ENCODE peak calls at places on chromosomes 6 and 20, in seven cellular contexts. N is SK-N-SH, A is H1, J is HepG2, K is GM12891, E is K562, R is GM12878. X is an unnamed sample.

GRCh38 chr6:39881851-39882566 is 52.3 kb downstream of the MOCS1 start:
- DNase-seq in N (no peak), A (no peak), J (no peak), K (no peak), E (no peak), R (no peak), X (no peak)

GRCh38 chr6:4768815-4769214 is 7.4 kb upstream of the CDYL start:
- DNase-seq in N (no peak), A (no peak), J (no peak), K (no peak), E (no peak), R (no peak), X (no peak)

GRCh38 chr6:117605169-117605826 is 3.0 kb upstream of the GOPC start:
- DNase-seq in N (peak), A (no peak), J (peak), K (peak), E (peak), R (peak), X (no peak)

GRCh38 chr6:121666809-121667208 is 231.4 kb downstream of the GJA1 start:
- DNase-seq in N (no peak), A (no peak), J (no peak), K (no peak), E (no peak), R (no peak), X (no peak)

GRCh38 chr6:14542670-14543366 is 425.2 kb downstream of the CD83 start:
- DNase-seq in N (no peak), A (no peak), J (no peak), K (no peak), E (peak), R (peak), X (no peak)

GRCh38 chr6:130513770-130514169 is 148.0 kb downstream of the TMEM200A start:
- DNase-seq in N (no peak), A (no peak), J (no peak), K (no peak), E (peak), R (peak), X (no peak)

GRCh38 chr6:77650098-77650663 is 2.7 kb upstream of the MEI4 start:
- DNase-seq in N (peak), A (peak), J (no peak), K (no peak), E (peak), R (no peak), X (no peak)

GRCh38 chr20:13458860-13459451 is 179.8 kb downstream of the TASP1 start:
- DNase-seq in N (peak), A (no peak), J (peak), K (peak), E (peak), R (no peak), X (peak)

GRCh38 chr20:38350879-38351775 is 4.8 kb downstream of the LBP start:
- DNase-seq in N (no peak), A (no peak), J (no peak), K (no peak), E (no peak), R (no peak), X (no peak)

GRCh38 chr20:26169506-26169905 is 472.9 kb upstream of the ZNF337 start:
- DNase-seq in N (no peak), A (no peak), J (no peak), K (no peak), E (no peak), R (no peak), X (no peak)

GRCh38 chr20:47360207-47360488 is 3.6 kb upstream of the ZMYND8 start:
- DNase-seq in N (no peak), A (no peak), J (peak), K (no peak), E (no peak), R (no peak), X (no peak)

GRCh38 chr20:41138527-41139226 is 1.3 kb downstream of the PLCG1 start:
- DNase-seq in N (peak), A (no peak), J (peak), K (no peak), E (no peak), R (no peak), X (no peak)

GRCh38 chr6:3176562-3177355 is 19.4 kb upstream of the TUBB2A start:
- DNase-seq in N (no peak), A (no peak), J (peak), K (no peak), E (peak), R (no peak), X (no peak)

GRCh38 chr6:4472953-4473642 is 303.1 kb upstream of the CDYL start:
- DNase-seq in N (no peak), A (no peak), J (no peak), K (no peak), E (no peak), R (no peak), X (no peak)

GRCh38 chr6:20188630-20189075 is 23.6 kb downstream of the MBOAT1 start:
- DNase-seq in N (no peak), A (no peak), J (no peak), K (no peak), E (peak), R (no peak), X (no peak)

GRCh38 chr20:54350415-54350814 is 125.0 kb upstream of the DOK5 start:
- DNase-seq in N (no peak), A (no peak), J (no peak), K (no peak), E (no peak), R (no peak), X (no peak)

GRCh38 chr20:5205348-5206210 is 78.8 kb downstream of the CDS2 start:
- DNase-seq in N (peak), A (peak), J (peak), K (peak), E (peak), R (no peak), X (peak)

GRCh38 chr6:81690073-81690472 is 62.4 kb downstream of the TENT5A start:
- DNase-seq in N (no peak), A (no peak), J (no peak), K (no peak), E (no peak), R (no peak), X (no peak)

GRCh38 chr6:26122402-26122792 is 35.2 kb downstream of the HFE start:
- DNase-seq in N (no peak), A (peak), J (peak), K (no peak), E (peak), R (no peak), X (no peak)

GRCh38 chr6:63660737-63661136 is 25.1 kb downstream of the PHF3 start:
- DNase-seq in N (no peak), A (no peak), J (peak), K (no peak), E (no peak), R (no peak), X (no peak)

DNA sequence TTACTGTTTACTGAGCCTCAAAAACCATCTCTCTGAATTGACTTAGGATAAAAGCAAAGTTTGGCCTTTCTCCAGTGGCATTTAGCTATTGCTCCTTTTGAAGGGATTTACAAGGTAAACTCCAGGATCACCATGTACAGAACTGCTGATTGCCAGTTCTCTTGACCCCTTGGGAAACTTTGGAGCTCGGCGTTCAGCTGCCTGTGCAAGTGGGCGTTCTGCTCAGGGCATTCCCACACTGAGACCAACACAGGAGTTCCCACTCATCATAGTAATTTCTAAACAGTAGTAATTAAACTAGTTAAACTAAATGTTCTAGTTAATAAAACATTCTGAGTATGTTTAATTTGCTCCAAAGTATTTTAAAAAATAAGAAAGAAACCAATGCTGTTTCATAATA is 14.9 kb downstream of the KCNQ5 start:
- DNase-seq in N (no peak), A (no peak), J (no peak), K (no peak), E (no peak), R (no peak), X (no peak)
- TF ChIP-seq TAF1 in N (no peak), A (no peak), J (no peak), K (no peak), E (no peak), R (no peak), X (no peak)

DNA sequence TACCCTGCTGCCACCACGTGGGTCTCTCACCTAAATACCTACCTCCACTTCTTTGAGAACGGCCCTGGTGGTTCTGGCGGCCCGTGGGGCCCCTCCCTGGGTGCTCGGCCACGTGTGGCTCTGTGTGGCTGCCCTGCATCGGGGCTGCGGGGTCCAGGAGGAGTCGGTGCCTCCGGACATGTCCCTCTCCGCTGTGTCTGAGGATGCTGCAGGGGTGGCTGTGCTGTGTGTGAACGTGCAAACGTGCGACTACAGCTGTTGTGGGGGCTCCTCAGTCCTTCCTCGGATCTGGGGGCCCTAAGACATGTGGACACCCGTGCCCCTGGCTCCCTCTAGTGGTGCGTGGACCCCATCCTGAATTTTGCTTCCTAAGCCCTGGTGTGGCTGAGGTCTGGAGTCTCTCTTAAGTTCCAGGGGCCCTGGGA is 691.8 kb downstream of the QKI start:
- DNase-seq in N (peak), A (peak), J (peak), K (peak), E (peak), R (no peak), X (peak)
- TF ChIP-seq TAF1 in N (no peak), A (no peak), J (no peak), K (no peak), E (no peak), R (no peak), X (no peak)

GRCh38 chr6:113860165-113860955 is 3.2 kb downstream of the MARCKS start:
- DNase-seq in N (peak), A (no peak), J (peak), K (no peak), E (no peak), R (no peak), X (no peak)
- TF ChIP-seq TAF1 in N (no peak), A (no peak), J (no peak), K (no peak), E (no peak), R (no peak), X (no peak)

DNA sequence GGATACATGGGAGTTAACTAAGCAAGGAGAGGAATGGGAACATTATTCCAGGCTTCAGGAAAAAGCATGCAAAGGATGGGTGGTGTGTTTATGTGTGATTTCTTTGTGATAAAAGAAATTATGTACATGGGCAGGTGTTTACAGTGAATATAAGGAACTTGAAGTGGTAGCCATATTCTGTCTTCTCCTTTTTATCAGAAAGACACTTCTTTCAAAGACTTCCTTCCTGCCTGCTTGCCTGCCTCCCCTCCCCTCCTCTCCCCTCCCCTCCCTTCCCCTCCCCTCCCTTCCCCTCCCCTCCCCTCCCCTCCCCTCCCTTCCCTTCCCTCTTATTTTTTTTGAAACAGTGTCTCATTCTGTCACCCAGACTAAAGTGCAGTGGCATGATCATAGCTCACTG is 14.4 kb downstream of the CYB5R4 start:
- DNase-seq in N (no peak), A (no peak), J (no peak), K (no peak), E (no peak), R (no peak), X (no peak)
- TF ChIP-seq TAF1 in N (no peak), A (no peak), J (no peak), K (no peak), E (no peak), R (no peak), X (no peak)

X was measured in GM12892.